ENCODE peak calls at places on chromosomes 2 and 18, in six cellular contexts. X is K562, A is GM23338, Z is HepG2, G is H1, N is GM12878. O is an unnamed sample.

GRCh38 chr18:46632401-46633089 is 24.5 kb downstream of the LOXHD1 start:
- DNase-seq in N (no peak), G (peak), A (no peak), X (peak), Z (no peak), O (no peak)

GRCh38 chr2:11073791-11074190 is 81.5 kb upstream of the SLC66A3 start:
- DNase-seq in X (no peak), N (no peak), G (no peak), A (no peak), Z (no peak), O (no peak)

GRCh38 chr2:8146329-8147048 is 535.4 kb upstream of the ID2 start:
- DNase-seq in G (no peak), Z (no peak), A (no peak), X (no peak), N (no peak), O (no peak)

GRCh38 chr2:226124548-226125011 is 675.0 kb downstream of the IRS1 start:
- DNase-seq in X (no peak), A (peak), N (no peak), G (no peak), Z (peak), O (no peak)

GRCh38 chr2:60884795-60885194 is 3.4 kb downstream of the REL start:
- DNase-seq in A (no peak), N (no peak), X (peak), Z (no peak), G (no peak), O (no peak)

GRCh38 chr2:96637385-96638143 is 548 bp downstream of the KANSL3 start:
- DNase-seq in G (peak), A (peak), X (peak), Z (peak), N (peak), O (peak)

GRCh38 chr2:86042256-86043168 is 63.2 kb downstream of the POLR1A start:
- DNase-seq in G (no peak), Z (no peak), N (no peak), X (no peak), A (no peak), O (no peak)

GRCh38 chr2:156396126-156396525 is 40.1 kb upstream of the GPD2 start:
- DNase-seq in X (no peak), G (no peak), A (no peak), Z (no peak), N (peak), O (no peak)

GRCh38 chr2:162146906-162147305 is 5.1 kb downstream of the GCG start:
- DNase-seq in N (no peak), G (no peak), A (no peak), X (no peak), Z (no peak), O (no peak)

GRCh38 chr2:138665932-138666331 is 114.3 kb downstream of the NXPH2 start:
- DNase-seq in X (no peak), Z (no peak), A (no peak), N (no peak), G (no peak), O (no peak)

GRCh38 chr18:70553961-70554325 is 265.1 kb downstream of the SOCS6 start:
- DNase-seq in X (no peak), Z (no peak), N (no peak), A (no peak), G (no peak), O (no peak)

GRCh38 chr2:181812106-181812745 is 79.3 kb upstream of the ITPRID2 start:
- DNase-seq in N (no peak), Z (no peak), G (no peak), X (no peak), A (no peak), O (no peak)

GRCh38 chr2:219681301-219682290 is 54.2 kb downstream of the SLC4A3 start:
- DNase-seq in G (no peak), A (no peak), X (no peak), Z (no peak), N (no peak), O (no peak)

GRCh38 chr2:113248997-113249770 is 29.5 kb downstream of the PAX8 start:
- DNase-seq in X (peak), Z (peak), A (peak), N (peak), G (peak), O (peak)

GRCh38 chr18:961644-962355 is 57.1 kb downstream of the ADCYAP1 start:
- DNase-seq in A (peak), N (no peak), Z (peak), X (peak), G (peak), O (peak)

GRCh38 chr2:190911813-190912212 is 31.2 kb downstream of the GLS start:
- DNase-seq in A (no peak), G (no peak), Z (no peak), N (peak), X (no peak), O (no peak)

GRCh38 chr2:181178823-181179412 is 198.5 kb downstream of the UBE2E3 start:
- DNase-seq in A (peak), N (no peak), Z (peak), X (peak), G (no peak), O (peak)

GRCh38 chr2:222919841-222920609 is 59.2 kb downstream of the ACSL3 start:
- DNase-seq in Z (no peak), G (no peak), A (no peak), X (peak), N (no peak), O (no peak)

GRCh38 chr2:20652673-20653575 is 2.0 kb upstream of the HS1BP3 start:
- DNase-seq in N (no peak), X (no peak), A (no peak), G (no peak), Z (no peak), O (no peak)

GRCh38 chr2:176159678-176160250 is 2.7 kb downstream of the HOXD3 start:
- DNase-seq in X (no peak), N (no peak), G (peak), Z (no peak), A (peak), O (no peak)

GRCh38 chr2:74690571-74690970 is 36.5 kb downstream of the SEMA4F start:
- DNase-seq in Z (peak), N (peak), X (peak), G (no peak), A (peak), O (no peak)

GRCh38 chr2:45567974-45568789 is 42.9 kb downstream of the SRBD1 start:
- DNase-seq in G (no peak), A (no peak), Z (no peak), N (peak), X (peak), O (no peak)

DNA sequence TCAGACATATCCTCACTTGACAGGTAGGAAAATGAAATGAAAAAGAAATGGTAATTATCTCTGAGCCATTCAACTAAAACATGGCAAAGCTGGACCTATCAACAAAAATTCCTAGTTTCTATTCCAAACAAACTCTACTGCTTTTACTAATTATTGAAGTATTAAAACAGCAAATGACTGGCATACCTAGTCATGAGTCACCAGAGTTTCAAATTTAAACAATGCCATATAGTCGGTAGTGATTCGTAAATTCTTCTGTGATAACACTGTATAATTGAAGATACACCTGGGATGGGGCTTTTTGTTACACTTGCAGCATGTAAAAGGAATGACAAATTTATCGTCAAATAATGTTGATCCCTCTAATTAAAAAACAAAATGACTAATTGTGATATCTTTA is 153.1 kb upstream of the THUMPD2 start:
- DNase-seq in N (no peak), Z (no peak), A (no peak), G (no peak), X (no peak), O (no peak)
- TF ChIP-seq CREB1 in N (no peak), Z (peak), A (no peak), G (no peak), X (no peak), O (no peak)

DNA sequence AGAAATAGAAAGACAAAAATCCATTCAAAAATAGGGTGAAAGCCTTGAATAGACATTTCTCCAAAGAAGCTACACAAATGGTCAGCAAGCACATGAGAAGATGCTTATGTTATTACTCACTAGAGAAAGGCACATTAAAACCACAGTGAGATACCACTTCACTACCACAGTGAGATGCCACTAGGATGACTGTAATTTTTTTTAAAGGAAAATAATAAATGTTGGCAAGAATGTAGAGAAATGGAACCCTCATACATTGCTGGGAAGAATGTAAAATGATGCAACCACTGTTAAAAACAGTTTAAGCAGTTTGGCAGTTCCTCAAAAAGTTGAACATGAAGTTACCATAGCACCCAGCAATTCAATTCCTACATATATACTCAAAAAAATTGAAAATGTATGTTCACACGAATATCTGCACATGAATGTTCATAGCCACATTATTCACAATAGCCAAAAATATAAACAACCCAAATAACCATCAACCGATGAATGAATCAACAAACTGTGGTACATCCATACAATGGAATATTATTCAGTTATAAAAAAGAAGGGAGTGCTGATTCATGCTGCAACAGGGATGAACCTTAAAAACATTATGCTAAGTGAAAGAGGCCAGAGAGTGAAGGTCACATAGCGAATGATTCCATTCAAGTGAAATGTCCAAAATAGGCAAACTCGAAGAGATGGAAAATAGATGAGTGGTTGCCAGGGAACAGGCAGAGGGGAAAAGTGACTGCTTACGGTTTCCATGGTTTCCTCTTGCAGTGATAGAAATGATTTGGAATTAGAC is 156.3 kb upstream of the NDUFV2 start:
- DNase-seq in Z (no peak), A (no peak), N (no peak), X (no peak), G (no peak), O (no peak)
- TF ChIP-seq CREB1 in Z (no peak), A (no peak), N (no peak), X (no peak), G (no peak), O (no peak)

GRCh38 chr2:28357055-28357454 is 35.6 kb upstream of the FOSL2 start:
- DNase-seq in X (no peak), N (no peak), A (no peak), G (no peak), Z (no peak), O (no peak)
- TF ChIP-seq CREB1 in X (no peak), N (no peak), A (no peak), G (no peak), Z (no peak), O (no peak)

GRCh38 chr18:51433296-51433695 is 235.8 kb upstream of the MEX3C start:
- DNase-seq in Z (no peak), N (no peak), X (no peak), A (no peak), G (no peak), O (no peak)

GRCh38 chr18:51437280-51438271 is 240.1 kb upstream of the MEX3C start:
- DNase-seq in A (no peak), X (no peak), G (no peak), N (no peak), Z (no peak), O (no peak)

GRCh38 chr18:51430538-51430937 is 233.1 kb upstream of the MEX3C start:
- DNase-seq in N (no peak), A (no peak), X (no peak), G (no peak), Z (no peak), O (no peak)

GRCh38 chr18:51429644-51430043 is 232.2 kb upstream of the MEX3C start:
- DNase-seq in A (no peak), N (no peak), Z (no peak), G (no peak), X (no peak), O (no peak)

GRCh38 chr18:51433881-51434280 is 236.4 kb upstream of the MEX3C start:
- DNase-seq in Z (no peak), G (no peak), N (no peak), X (no peak), A (no peak), O (no peak)
- TF ChIP-seq CREB1 in Z (no peak), G (no peak), N (no peak), X (no peak), A (no peak), O (no peak)

GRCh38 chr18:36808681-36809080 is 20.1 kb downstream of the TPGS2 start:
- DNase-seq in Z (no peak), G (no peak), N (no peak), X (no peak), A (no peak), O (no peak)
- TF ChIP-seq CREB1 in Z (no peak), G (no peak), N (no peak), X (no peak), A (no peak), O (no peak)

GRCh38 chr2:9774266-9774665 is 69.0 kb upstream of the TAF1B start:
- DNase-seq in G (no peak), A (no peak), N (no peak), X (no peak), Z (no peak), O (no peak)
- TF ChIP-seq CREB1 in G (no peak), A (no peak), N (no peak), X (no peak), Z (no peak), O (no peak)

GRCh38 chr18:39724652-39725051 is 2159.1 kb upstream of the CELF4 start:
- DNase-seq in X (no peak), Z (no peak), A (no peak), G (no peak), N (no peak), O (no peak)

DNA sequence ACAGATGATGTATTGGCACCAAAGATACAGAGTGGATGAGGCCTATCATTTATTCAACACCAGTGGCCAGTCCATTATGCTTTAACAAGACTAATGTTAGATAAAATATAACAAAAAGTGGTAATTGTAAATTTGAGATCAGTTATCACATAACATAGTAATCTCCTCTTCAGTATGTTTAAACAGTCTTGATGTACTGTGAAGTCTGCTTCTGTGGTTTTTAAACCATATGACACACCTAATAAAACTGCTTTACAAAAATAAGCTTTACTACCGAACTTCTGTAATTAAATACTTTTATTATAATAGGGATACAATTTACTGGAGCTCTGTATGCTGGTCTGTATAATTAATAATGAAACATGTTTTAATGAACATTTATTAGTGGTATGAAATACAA is 2156.1 kb upstream of the CELF4 start:
- DNase-seq in A (no peak), Z (no peak), X (no peak), N (no peak), G (no peak), O (no peak)
- TF ChIP-seq CREB1 in A (no peak), Z (no peak), X (no peak), N (no peak), G (no peak), O (no peak)

GRCh38 chr2:174048238-174048637 is 83.1 kb upstream of the SP3 start:
- DNase-seq in N (no peak), Z (no peak), X (no peak), A (no peak), G (no peak), O (no peak)
- TF ChIP-seq CREB1 in N (no peak), Z (no peak), X (no peak), A (no peak), G (no peak), O (no peak)

GRCh38 chr2:236872015-236872414 is 213.7 kb upstream of the COPS8 start:
- DNase-seq in A (no peak), N (no peak), G (peak), X (no peak), Z (no peak), O (no peak)

GRCh38 chr2:236871500-236872001 is 214.1 kb upstream of the COPS8 start:
- DNase-seq in G (peak), N (no peak), A (no peak), Z (peak), X (no peak), O (no peak)

GRCh38 chr2:236872971-236873370 is 212.7 kb upstream of the COPS8 start:
- DNase-seq in G (peak), A (no peak), Z (no peak), X (no peak), N (no peak), O (no peak)

GRCh38 chr2:236874866-236875481 is 210.7 kb upstream of the COPS8 start:
- DNase-seq in G (peak), X (no peak), Z (no peak), N (no peak), A (no peak), O (no peak)

DNA sequence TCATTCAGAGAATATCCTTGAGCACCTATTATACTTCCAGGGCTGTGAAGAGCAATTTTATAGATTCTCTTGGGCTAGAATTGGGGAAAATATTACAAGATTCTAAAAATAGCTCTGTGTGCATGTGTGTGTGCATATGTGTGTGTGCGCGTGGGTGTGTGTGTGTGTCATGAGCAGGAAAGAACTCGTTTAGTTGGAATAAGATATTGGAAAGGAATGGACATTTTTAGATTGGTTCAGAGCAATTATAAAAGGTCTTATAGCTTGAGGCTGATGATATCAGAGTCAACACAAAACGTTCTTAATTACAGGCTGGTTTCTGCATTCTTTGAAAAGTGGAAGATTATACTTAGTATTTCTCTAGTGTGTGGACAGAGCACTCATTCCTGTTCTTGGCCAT is 212.0 kb upstream of the COPS8 start:
- DNase-seq in N (no peak), Z (no peak), G (no peak), A (no peak), X (no peak), O (no peak)
- TF ChIP-seq CREB1 in N (no peak), Z (no peak), G (no peak), A (no peak), X (no peak), O (no peak)